ENCODE peak calls at places on chromosome 10, in four cellular contexts. I is mesenchymal stem cell, G is H9, N is PC-3. T is an unnamed sample.

GRCh38 chr10:110706690-110707098 is 62.6 kb downstream of the RBM20 start:
- DNase-seq in G (no peak), N (peak; percentile 52), I (peak; percentile 84), T (peak; percentile 76)

GRCh38 chr10:131437556-131438465 is 126.3 kb upstream of the TCERG1L start:
- DNase-seq in I (no peak), G (no peak), N (no peak), T (no peak)

GRCh38 chr10:24519950-24520349 is 203.7 kb downstream of the ARHGAP21 start:
- DNase-seq in G (peak; percentile 65), N (no peak), I (no peak), T (no peak)

GRCh38 chr10:102395677-102396197 is at the start of gene NFKB2:
- DNase-seq in N (no peak), I (no peak), G (no peak), T (peak; percentile 95)

GRCh38 chr10:14587540-14588083 is 187.1 kb downstream of the FAM107B start:
- DNase-seq in N (no peak), I (no peak), G (peak; percentile 3), T (no peak)

GRCh38 chr10:121702351-121703320 is 104.4 kb upstream of the FGFR2 start:
- DNase-seq in N (peak; percentile 41), G (no peak), I (no peak), T (peak; percentile 87)

GRCh38 chr10:127757033-127757432 is 20.0 kb downstream of the FOXI2 start:
- DNase-seq in N (no peak), I (no peak), G (no peak), T (no peak)

GRCh38 chr10:9709849-9710248 is 1307.8 kb upstream of the CELF2 start:
- DNase-seq in G (no peak), I (no peak), N (no peak), T (peak; percentile 3)

GRCh38 chr10:12195603-12196506 is at the start of the genes CDC123 and NUDT5:
- DNase-seq in G (peak; percentile 89), I (peak; percentile 93), N (peak; percentile 72), T (peak; percentile 89)

GRCh38 chr10:124906551-124907001 is 35.3 kb upstream of the ZRANB1 start:
- DNase-seq in N (peak; percentile 17), I (peak; percentile 76), G (no peak), T (peak; percentile 85)

GRCh38 chr10:90675621-90676020 is 182.2 kb downstream of the HTR7 start:
- DNase-seq in N (peak; percentile 87), I (peak; percentile 24), G (no peak), T (no peak)

GRCh38 chr10:102450124-102450373 is 1.3 kb downstream of the C10orf95 start:
- DNase-seq in N (no peak), G (no peak), I (no peak), T (no peak)

GRCh38 chr10:13099666-13100348 is at the start of gene OPTN:
- DNase-seq in N (peak; percentile 59), G (peak; percentile 91), I (peak; percentile 92), T (peak; percentile 96)

GRCh38 chr10:100776671-100777070 is 31.3 kb downstream of the PAX2 start:
- DNase-seq in G (no peak), I (no peak), N (no peak), T (peak; percentile 27)

GRCh38 chr10:504806-505205 is 184.7 kb downstream of the DIP2C start:
- DNase-seq in N (no peak), G (no peak), I (no peak), T (no peak)

GRCh38 chr10:132927824-132928223 is 14.5 kb downstream of the CFAP46 start:
- DNase-seq in N (no peak), G (no peak), I (no peak), T (no peak)

GRCh38 chr10:29329420-29329819 is 40.5 kb downstream of the LYZL1 start:
- DNase-seq in N (no peak), I (peak; percentile 29), G (no peak), T (no peak)

GRCh38 chr10:15216700-15217099 is 48.2 kb upstream of the NMT2 start:
- DNase-seq in G (no peak), N (no peak), I (no peak), T (no peak)

GRCh38 chr10:49610015-49610734 is at the start of gene SLC18A3:
- DNase-seq in G (peak; percentile 61), I (no peak), N (no peak), T (peak; percentile 88)

GRCh38 chr10:72466018-72466417 is 111.3 kb upstream of the DNAJB12 start:
- DNase-seq in N (peak; percentile 61), G (no peak), I (no peak), T (no peak)

GRCh38 chr10:22369433-22370072 is 24.3 kb downstream of the SPAG6 start:
- DNase-seq in N (peak; percentile 13), G (no peak), I (peak; percentile 67), T (no peak)

GRCh38 chr10:56351909-56352630 is 9.0 kb downstream of the ZWINT start:
- DNase-seq in N (no peak), I (no peak), G (peak; percentile 35), T (no peak)

GRCh38 chr10:6621536-6621935 is 41.5 kb upstream of the PRKCQ start:
- DNase-seq in I (peak; percentile 44), N (no peak), G (no peak), T (peak; percentile 50)

GRCh38 chr10:48523820-48524758 is 80.8 kb downstream of the ARHGAP22 start:
- DNase-seq in I (peak; percentile 11), G (peak; percentile 61), N (peak; percentile 37), T (peak; percentile 90)

GRCh38 chr10:86664370-86665217 is 3.7 kb upstream of the LDB3 start:
- DNase-seq in G (no peak), N (no peak), I (no peak), T (peak; percentile 76)

GRCh38 chr10:119575506-119575905 is 21.3 kb downstream of the TIAL1 start:
- DNase-seq in I (no peak), G (no peak), N (no peak), T (no peak)

GRCh38 chr10:63976538-63976937 is 455.3 kb downstream of the REEP3 start:
- DNase-seq in G (peak; percentile 71), I (peak; percentile 9), N (peak; percentile 74), T (peak; percentile 75)

GRCh38 chr10:124403548-124403947 is 15.2 kb downstream of the OAT start:
- DNase-seq in G (peak; percentile 79), I (peak; percentile 88), N (peak; percentile 88), T (peak; percentile 77)

GRCh38 chr10:32346551-32347362 is at the start of gene EPC1:
- DNase-seq in I (peak; percentile 89), N (peak; percentile 98), G (peak; percentile 73), T (peak; percentile 99)

GRCh38 chr10:28411648-28412047 is 108.8 kb upstream of the MPP7 start:
- DNase-seq in N (peak; percentile 38), G (no peak), I (no peak), T (no peak)

GRCh38 chr10:97056003-97056630 is 129.6 kb downstream of the SLIT1 start:
- DNase-seq in N (no peak), G (no peak), I (no peak), T (peak; percentile 56)

DNA sequence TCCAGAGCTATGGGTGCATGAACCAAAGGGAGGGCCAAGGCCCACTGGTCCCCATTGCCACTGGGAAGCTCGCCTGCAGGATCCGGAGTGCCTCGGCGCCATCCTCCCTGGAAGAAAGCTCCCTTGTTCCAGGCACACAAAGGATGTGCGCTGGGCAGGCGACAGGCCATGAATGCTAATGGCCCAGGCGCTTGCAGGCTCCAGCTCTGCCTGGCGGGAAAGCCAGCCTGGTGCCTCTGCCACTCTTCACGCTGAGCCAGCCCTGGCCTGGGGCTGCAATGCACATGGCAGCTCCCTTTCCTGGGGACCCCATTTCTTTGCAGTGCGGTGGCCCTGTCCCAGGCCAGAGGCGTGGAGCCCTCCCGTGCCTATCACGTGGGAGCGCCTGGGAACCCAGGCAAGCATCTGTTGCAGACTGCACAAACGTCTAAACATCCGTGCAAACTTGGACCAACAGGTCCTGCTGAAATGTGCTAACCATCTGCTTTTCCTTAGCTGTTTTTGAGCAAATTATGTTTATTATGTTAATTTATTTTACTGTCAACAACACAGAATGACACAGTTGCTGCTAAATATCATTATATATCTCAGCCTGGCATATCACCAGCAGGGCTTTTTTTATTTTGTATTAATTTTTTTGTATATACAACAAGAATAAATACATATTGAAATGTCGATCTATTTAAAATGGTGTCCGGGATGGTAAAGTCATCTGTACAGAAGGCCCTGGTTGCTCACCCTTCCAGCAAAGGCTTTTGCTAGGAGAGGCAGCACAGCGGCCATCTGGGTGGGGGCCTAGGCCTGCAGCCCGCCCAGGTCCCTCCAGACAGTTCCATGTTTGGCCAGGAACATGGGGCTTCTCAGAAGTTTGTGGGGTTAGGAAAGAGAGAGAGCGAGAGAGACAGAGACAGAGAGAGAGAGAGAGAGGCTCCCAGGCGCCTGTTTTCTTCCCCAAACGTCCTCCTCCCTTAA is 152.3 kb upstream of the LYZL2 start:
- DNase-seq in N (no peak), I (no peak), G (no peak), T (no peak)
- H2AFZ ChIP-seq in N (no peak overlapping the region), I (no peak overlapping the region), G (no peak overlapping the region), T (no peak overlapping the region)

GRCh38 chr10:80176526-80176925 is 28.8 kb downstream of the ANXA11 start:
- DNase-seq in N (no peak), I (no peak), G (no peak), T (no peak)
- H3K27ac ChIP-seq in N (no peak overlapping the region), I (no peak overlapping the region), G (no peak overlapping the region), T (no peak overlapping the region)

DNA sequence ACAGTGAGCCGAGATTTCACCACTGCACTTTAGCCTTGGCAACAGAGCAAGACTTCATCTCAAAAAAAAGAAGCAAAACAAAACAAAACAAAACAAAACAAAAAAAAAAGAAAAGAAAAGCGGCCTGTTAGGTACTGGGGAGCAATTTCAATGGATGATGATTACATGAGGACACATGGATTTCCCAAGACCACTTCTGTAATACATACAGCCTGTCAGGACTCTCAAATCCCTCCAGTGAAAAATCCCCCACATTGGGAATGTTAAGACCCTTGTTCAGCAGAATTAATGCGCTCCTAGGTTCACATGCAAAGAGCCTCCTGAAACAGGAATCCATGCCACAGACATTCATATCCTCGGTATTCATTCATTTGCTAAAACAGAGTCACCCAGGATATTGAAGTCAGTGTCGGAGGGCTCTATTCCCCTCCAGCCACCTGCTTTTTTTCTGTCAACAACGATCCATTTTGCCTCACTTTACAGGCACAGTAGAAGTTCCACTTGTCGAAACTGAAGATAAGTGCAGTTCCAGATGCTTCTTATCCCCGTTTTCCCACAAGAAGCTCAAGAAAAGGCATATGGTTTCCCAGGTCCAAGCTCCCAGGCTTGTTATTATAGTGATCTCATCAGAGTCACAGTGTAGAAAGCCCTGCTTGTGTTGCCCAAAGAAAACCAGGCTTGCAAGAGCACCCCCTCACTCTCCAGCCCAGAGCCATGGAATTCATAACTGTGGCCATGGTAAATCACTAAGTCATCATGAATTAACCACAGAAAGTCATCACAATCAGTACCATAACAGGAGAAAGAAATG is 20.2 kb downstream of the SLC16A12 start:
- DNase-seq in I (peak; percentile 96), N (no peak), G (no peak), T (peak; percentile 89)
- H3K4me2 ChIP-seq in I (peak overlapping the region; percentile 1), N (no peak overlapping the region), G (no peak overlapping the region), T (peak overlapping the region; percentile 75)

GRCh38 chr10:76892766-76893479 is 744.7 kb downstream of the KCNMA1 start:
- DNase-seq in G (no peak), N (no peak), I (no peak), T (no peak)
- H2AFZ ChIP-seq in G (no peak overlapping the region), N (no peak overlapping the region), I (no peak overlapping the region), T (no peak overlapping the region)